ENCODE peak calls at places on chromosome 15, in six cellular contexts. T is lung, U is SK-N-SH, F is cardiac muscle cell, A is body of pancreas, V is ovary. O is an unnamed sample.
A peak's percentile ranks its signal among the peaks of the same experiment; 100 is the strongest.

GRCh38 chr15:85838655-85839054 is 43.9 kb upstream of the KLHL25 start:
- DNase-seq in T (no peak), V (no peak), F (no peak), U (no peak), A (peak; percentile 32), O (no peak)

GRCh38 chr15:90065682-90066049 is 36.6 kb downstream of the IDH2 start:
- DNase-seq in V (no peak), F (no peak), T (no peak), U (no peak), A (no peak), O (no peak)

GRCh38 chr15:71822890-71823289 is 12.5 kb downstream of the NR2E3 start:
- DNase-seq in V (no peak), A (no peak), F (no peak), U (no peak), T (no peak), O (no peak)

GRCh38 chr15:85491663-85492062 is 111.3 kb downstream of the AKAP13 start:
- DNase-seq in U (no peak), V (no peak), F (no peak), A (no peak), T (no peak), O (no peak)

GRCh38 chr15:24877174-24877573 is 77.6 kb upstream of the SNRPN start:
- DNase-seq in V (no peak), A (no peak), U (no peak), F (no peak), T (no peak), O (no peak)

GRCh38 chr15:63196846-63197245 is 7.4 kb downstream of the RAB8B start:
- DNase-seq in A (no peak), V (no peak), F (no peak), T (no peak), U (peak; percentile 45), O (no peak)

GRCh38 chr15:68511073-68511991 is 67.5 kb upstream of the CORO2B start:
- DNase-seq in F (peak; percentile 97), A (peak; percentile 20), V (peak; percentile 50), T (no peak), U (no peak), O (no peak)

GRCh38 chr15:27260523-27260922 is 289.5 kb downstream of the GABRG3 start:
- DNase-seq in A (no peak), V (no peak), U (no peak), T (no peak), F (no peak), O (no peak)

GRCh38 chr15:84816694-84817460 is at the start of gene ALPK3:
- DNase-seq in F (peak; percentile 17), U (peak; percentile 49), A (peak; percentile 83), V (no peak), T (no peak), O (peak; percentile 82)

GRCh38 chr15:24955549-24955929 is 752 bp downstream of the SNRPN start:
- DNase-seq in V (peak; percentile 43), U (peak; percentile 32), T (no peak), F (no peak), A (peak; percentile 18), O (peak; percentile 13)

GRCh38 chr15:26864664-26865191 is 2.1 kb upstream of the GABRA5 start:
- DNase-seq in T (no peak), V (no peak), U (peak; percentile 77), A (peak; percentile 45), F (peak; percentile 52), O (peak; percentile 11)

GRCh38 chr15:47720555-47720954 is 3.2 kb downstream of the SEMA6D start:
- DNase-seq in A (no peak), T (no peak), F (no peak), U (no peak), V (no peak), O (no peak)

GRCh38 chr15:67914537-67915373 is 74.9 kb upstream of the RNU6-1 start:
- DNase-seq in U (no peak), A (peak; percentile 69), F (peak; percentile 80), T (peak; percentile 49), V (peak; percentile 75), O (peak; percentile 60)

GRCh38 chr15:32834156-32834555 is 116.4 kb downstream of the GREM1 start:
- DNase-seq in A (no peak), T (no peak), U (no peak), F (no peak), V (no peak), O (no peak)

GRCh38 chr15:33111051-33111451 is 83.5 kb downstream of the FMN1 start:
- DNase-seq in V (no peak), T (no peak), U (no peak), F (no peak), A (no peak), O (no peak)

GRCh38 chr15:57948554-57949289 is 116.8 kb downstream of the ALDH1A2 start:
- DNase-seq in A (no peak), V (no peak), U (peak; percentile 64), T (no peak), F (no peak), O (no peak)

GRCh38 chr15:97955040-97955439 is 5.5 kb upstream of the ARRDC4 start:
- DNase-seq in F (no peak), V (no peak), U (no peak), A (no peak), T (no peak), O (no peak)

GRCh38 chr15:69156726-69157381 is 3.6 kb upstream of the GLCE start:
- DNase-seq in U (no peak), T (no peak), A (no peak), F (no peak), V (no peak), O (no peak)

GRCh38 chr15:38541046-38541445 is 23.6 kb downstream of the RASGRP1 start:
- DNase-seq in T (no peak), F (no peak), U (no peak), A (no peak), V (no peak), O (no peak)
- H3K27ac ChIP-seq in T (no peak overlapping the region), F (no peak overlapping the region), U (no peak overlapping the region), A (no peak overlapping the region), V (no peak overlapping the region), O (no peak overlapping the region)

GRCh38 chr15:48800811-48801460 is 9.9 kb downstream of the CEP152 start:
- DNase-seq in A (no peak), U (peak; percentile 20), V (no peak), F (peak; percentile 68), T (no peak), O (no peak)
- TF ChIP-seq CTCF in A (peak; percentile 52), U (peak; percentile 71), V (peak; percentile 61), F (peak; percentile 58), T (peak; percentile 9), O (peak; percentile 47)

GRCh38 chr15:78977091-78977571 is 32.3 kb upstream of the CTSH start:
- DNase-seq in U (no peak), F (no peak), A (no peak), V (no peak), T (no peak), O (no peak)
- H3K27ac ChIP-seq in U (no peak overlapping the region), F (no peak overlapping the region), A (no peak overlapping the region), V (no peak overlapping the region), T (no peak overlapping the region), O (peak overlapping the region; percentile 76)

DNA sequence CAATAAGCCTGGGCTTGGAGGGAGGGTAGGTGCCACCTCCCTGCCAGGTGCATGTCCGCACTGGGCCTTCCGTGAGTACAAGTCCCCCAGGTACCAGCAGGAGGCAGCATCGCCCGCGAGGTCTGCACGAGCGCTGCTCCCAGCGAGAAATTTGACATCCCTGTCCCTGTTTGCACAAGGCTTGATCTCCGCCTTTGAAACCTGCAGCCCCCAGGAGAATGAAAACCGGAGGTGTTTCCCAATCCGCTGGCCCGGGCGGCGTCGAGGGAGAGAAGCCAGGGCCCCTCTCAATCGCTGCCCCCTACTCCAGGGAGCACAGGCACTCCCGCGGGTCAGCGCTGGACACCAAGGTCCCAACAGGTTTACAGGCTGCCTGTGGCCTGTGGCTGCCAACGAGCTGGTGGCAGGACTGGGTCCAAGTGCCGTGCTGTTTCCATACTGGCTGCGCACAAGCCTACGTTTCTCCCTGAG is 961 bp downstream of the HAPLN3 start:
- DNase-seq in V (peak; percentile 54), F (peak; percentile 58), T (peak; percentile 73), A (peak; percentile 69), U (peak; percentile 80), O (peak; percentile 63)
- TF ChIP-seq CTCF in V (no peak), F (peak; percentile 80), T (peak; percentile 38), A (peak; percentile 53), U (peak; percentile 67), O (peak; percentile 72)

GRCh38 chr15:76337047-76337738 is 620 bp downstream of the ISL2 start:
- DNase-seq in T (no peak), V (no peak), A (no peak), F (no peak), U (peak; percentile 67), O (no peak)
- H3K27ac ChIP-seq in T (no peak overlapping the region), V (no peak overlapping the region), A (no peak overlapping the region), F (no peak overlapping the region), U (peak overlapping the region; percentile 71), O (no peak overlapping the region)

GRCh38 chr15:22880068-22880980 is 41.9 kb downstream of the NIPA2 start:
- DNase-seq in U (no peak), T (no peak), F (no peak), V (no peak), A (peak; percentile 64), O (no peak)

GRCh38 chr15:22880981-22881738 is 42.7 kb downstream of the NIPA2 start:
- DNase-seq in V (no peak), T (no peak), A (peak; percentile 43), F (no peak), U (no peak), O (no peak)

GRCh38 chr15:22883196-22883595 is 44.7 kb downstream of the NIPA2 start:
- DNase-seq in A (no peak), V (no peak), F (no peak), T (no peak), U (no peak), O (no peak)

GRCh38 chr15:22884344-22884743 is 45.9 kb downstream of the NIPA2 start:
- DNase-seq in V (no peak), U (no peak), F (no peak), A (peak; percentile 45), T (no peak), O (no peak)

DNA sequence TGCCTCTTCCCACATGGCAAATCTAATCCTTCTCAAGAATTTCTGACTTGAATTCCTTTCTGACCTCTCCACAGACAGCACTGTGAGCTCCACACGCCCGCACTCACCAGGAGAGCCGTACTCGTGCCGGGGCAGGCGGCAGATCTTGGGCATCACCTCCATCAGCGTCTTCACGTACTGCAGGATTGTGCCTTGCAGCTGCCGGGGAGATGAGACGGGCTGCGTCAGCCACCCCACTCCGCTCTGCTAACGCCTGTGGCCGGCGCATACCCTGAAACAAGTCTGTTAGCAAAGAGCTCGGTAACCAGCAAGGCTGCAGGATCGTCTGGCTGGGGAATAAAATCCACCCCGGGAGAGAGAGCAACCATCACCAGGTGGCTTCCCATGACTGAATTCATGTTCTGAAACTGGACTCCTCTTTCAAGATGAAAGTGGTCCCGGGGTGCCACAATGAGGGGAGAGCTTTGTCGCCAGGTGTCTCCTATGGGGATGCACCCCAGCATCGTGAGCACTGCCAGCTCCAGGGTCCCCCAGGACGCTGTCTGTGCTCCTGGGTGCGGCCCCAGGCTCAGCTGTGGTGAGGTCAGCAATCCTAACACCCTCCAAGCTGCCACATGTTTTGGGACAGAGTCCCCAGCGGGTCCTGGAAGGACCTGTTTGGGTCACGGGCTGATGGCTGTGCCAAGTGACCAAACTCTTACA is 43.4 kb downstream of the NIPA2 start:
- DNase-seq in U (no peak), A (no peak), T (no peak), F (no peak), V (no peak), O (no peak)
- TF ChIP-seq CTCF in U (no peak), A (no peak), T (no peak), F (no peak), V (no peak), O (no peak)

DNA sequence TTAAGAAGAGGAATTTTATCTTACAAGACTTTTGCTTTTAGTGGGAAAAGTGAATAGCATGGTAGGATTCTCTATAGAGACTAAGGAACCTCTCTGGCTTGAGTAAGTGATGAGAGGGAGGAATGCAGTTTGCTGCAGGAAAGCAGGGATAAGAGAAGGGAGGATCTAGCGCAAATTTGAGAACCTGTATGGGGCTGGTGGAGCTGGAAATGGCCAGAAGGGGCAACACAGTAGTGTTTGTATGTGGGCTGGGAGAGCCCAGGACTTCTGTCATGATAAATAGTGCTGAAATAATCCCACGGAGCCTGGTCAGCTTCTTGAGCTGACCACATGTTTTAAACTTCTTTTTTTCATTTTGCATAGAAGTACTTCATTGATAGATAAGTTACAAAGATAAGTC is 11.1 kb upstream of the SHC4 start:
- DNase-seq in T (no peak), A (no peak), F (peak; percentile 50), V (no peak), U (peak; percentile 54), O (no peak)
- H3K27ac ChIP-seq in T (no peak overlapping the region), A (no peak overlapping the region), F (peak overlapping the region; percentile 9), V (no peak overlapping the region), U (no peak overlapping the region), O (no peak overlapping the region)